ENCODE peak calls at places on chromosomes 5 and 9, in six cellular contexts. F is OCI-LY7; R is right atrium auricular region; M is CD8-positive, alpha-beta T cell; Z is PC-9; H is naive thymus-derived CD4-positive, alpha-beta T cell. C is an unnamed sample. For H3K4me1 and H3K36me3, the result is how much of the 10 kb centered on the place peaks cover.

GRCh38 chr5:10283927-10284635 is 23.6 kb downstream of the CMBL start:
- DNase-seq in Z (peak), F (peak), H (peak), R (peak), M (peak), C (peak)

GRCh38 chr9:13267743-13268142 is 11.7 kb downstream of the MPDZ start:
- DNase-seq in Z (peak), R (no peak), M (no peak), H (no peak), F (no peak), C (no peak)

GRCh38 chr5:43469671-43470396 is 13.8 kb downstream of the TMEM267 start:
- DNase-seq in M (no peak), F (no peak), Z (no peak), H (no peak), R (no peak), C (no peak)

GRCh38 chr5:13985736-13986418 is 41.4 kb upstream of the DNAH5 start:
- DNase-seq in Z (peak), H (no peak), F (no peak), M (no peak), R (peak), C (no peak)

GRCh38 chr9:94909250-94909894 is 182.9 kb downstream of the AOPEP start:
- DNase-seq in R (peak), M (no peak), F (no peak), Z (peak), H (no peak), C (no peak)

GRCh38 chr5:135027699-135028615 is 6.1 kb downstream of the PITX1 start:
- DNase-seq in H (no peak), R (no peak), M (no peak), F (no peak), Z (no peak), C (no peak)

GRCh38 chr5:127957701-127958190 is 125.8 kb upstream of the SLC12A2 start:
- DNase-seq in M (no peak), Z (no peak), H (no peak), F (no peak), R (no peak), C (no peak)

GRCh38 chr5:135887881-135888614 is 7.6 kb downstream of the IL9 start:
- DNase-seq in H (no peak), F (no peak), Z (no peak), M (no peak), R (no peak), C (no peak)

GRCh38 chr9:136140046-136140445 is 21.4 kb upstream of the TMEM250 start:
- DNase-seq in H (no peak), Z (no peak), M (no peak), R (no peak), F (no peak), C (no peak)

GRCh38 chr5:36664762-36665161 is 58.4 kb downstream of the SLC1A3 start:
- DNase-seq in Z (peak), H (no peak), F (no peak), M (no peak), R (no peak), C (no peak)

GRCh38 chr9:3732077-3733038 is 206.6 kb upstream of the RFX3 start:
- DNase-seq in H (no peak), Z (peak), F (peak), R (peak), M (no peak), C (peak)

GRCh38 chr5:17852701-17853100 is 218.4 kb downstream of the TAF11L14 start:
- DNase-seq in M (no peak), H (no peak), R (no peak), Z (no peak), F (no peak), C (no peak)

GRCh38 chr5:87746891-87747366 is 334.2 kb upstream of the CCNH start:
- DNase-seq in H (no peak), M (no peak), R (no peak), F (no peak), Z (no peak), C (no peak)

GRCh38 chr5:173472164-173472563 is 143.9 kb upstream of the STC2 start:
- DNase-seq in R (peak), F (no peak), M (no peak), Z (peak), H (no peak), C (no peak)

GRCh38 chr5:159331099-159331973 is 1.0 kb upstream of the IL12B start:
- DNase-seq in H (peak), R (peak), M (peak), Z (no peak), F (peak), C (peak)

GRCh38 chr9:7008411-7008810 is 250.6 kb downstream of the KDM4C start:
- DNase-seq in M (no peak), F (no peak), H (no peak), Z (no peak), R (no peak), C (no peak)
- H3K4me1 ChIP-seq in M (under half), F (under half), H (under half), Z (under half), R (under half), C (under half)

DNA sequence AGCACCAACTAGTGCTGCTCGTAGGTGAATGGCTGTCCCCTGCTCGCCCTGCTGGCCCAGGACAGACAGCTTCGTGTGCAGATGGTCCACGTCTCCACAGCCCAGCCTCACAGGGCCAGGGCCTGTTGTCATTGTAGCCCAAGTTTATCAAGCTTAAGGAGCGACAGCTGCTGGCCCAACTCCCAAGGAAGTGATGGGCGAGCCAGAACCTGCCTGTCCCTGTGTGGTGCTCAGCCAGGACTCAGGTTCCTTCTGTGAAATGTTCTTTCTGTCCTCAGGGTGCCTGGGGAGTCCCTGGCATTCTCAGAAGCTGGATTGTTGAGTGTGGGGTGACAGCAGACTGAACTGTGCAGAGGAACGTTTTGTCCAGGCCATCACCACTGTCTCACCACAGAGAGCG is 16.4 kb downstream of the TRIP13 start:
- DNase-seq in H (no peak), Z (no peak), F (no peak), R (no peak), M (no peak), C (no peak)
- H3K36me3 ChIP-seq in H (under half), Z (under half), F (half or more), R (under half), M (under half), C (under half)

DNA sequence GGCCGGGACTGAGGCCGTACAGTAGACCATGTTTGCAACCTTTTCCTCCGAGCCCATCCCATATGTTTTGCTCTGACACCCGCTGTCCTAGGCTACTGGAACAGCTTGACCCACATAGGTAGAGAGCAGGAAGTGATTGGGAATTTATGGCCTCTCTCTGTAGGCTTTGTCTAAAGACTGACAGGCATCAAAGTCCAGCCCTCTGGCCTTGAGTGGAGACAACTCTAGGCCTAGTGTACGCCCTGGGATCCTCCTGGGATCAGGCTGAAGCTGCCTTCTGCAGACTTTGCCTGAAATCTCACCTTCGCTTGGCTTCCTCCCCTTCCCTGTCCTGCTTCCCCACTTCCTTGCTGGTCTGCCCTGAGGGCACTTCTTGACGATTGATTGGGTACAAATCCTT is 13.6 kb upstream of the AKNA start:
- DNase-seq in H (no peak), Z (no peak), F (no peak), R (no peak), M (no peak), C (no peak)
- H3K27ac ChIP-seq in H (no peak), Z (no peak), F (no peak), R (no peak), M (no peak), C (no peak)

DNA sequence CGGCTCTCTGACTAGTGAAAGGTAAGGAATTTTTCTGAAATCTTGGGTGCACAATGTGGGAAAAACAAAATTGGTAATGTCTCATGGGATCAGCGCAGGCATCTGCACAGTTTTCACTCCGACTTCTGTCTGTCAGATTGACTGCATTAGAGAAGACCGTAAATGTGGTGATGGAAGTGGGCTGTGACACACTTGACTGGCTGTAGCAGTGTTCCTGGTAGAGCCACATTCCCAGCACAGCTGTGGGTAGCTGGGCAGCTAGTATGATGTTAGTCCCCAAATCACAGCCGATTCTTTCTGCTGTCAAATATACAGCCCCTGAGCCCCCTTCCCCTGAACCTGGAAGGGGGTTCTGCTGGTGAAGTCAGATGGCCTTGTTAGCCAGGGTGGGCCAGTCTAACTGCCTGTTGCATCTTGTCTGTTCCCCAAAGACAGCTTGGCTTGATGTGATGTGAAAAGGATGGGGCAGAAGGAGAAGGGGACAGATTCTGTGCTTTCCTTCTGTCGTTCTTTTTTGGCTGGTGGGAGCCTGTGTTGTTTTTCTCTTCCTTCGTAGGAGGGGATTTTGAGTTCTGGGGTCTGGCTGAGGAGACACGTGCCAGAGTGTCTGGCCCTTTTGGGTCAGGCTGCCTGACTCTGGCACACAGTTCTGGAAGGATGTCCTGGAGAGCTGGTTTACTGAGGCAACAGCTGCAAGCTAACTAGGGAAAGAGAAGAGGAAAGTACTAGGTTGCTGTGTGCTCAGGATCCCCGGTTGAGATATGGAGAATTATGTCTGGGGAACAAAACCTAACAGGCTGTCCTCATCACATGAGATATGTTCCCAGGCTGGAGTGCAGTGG is 66.4 kb upstream of the SPRY4 start:
- DNase-seq in F (no peak), H (no peak), R (no peak), M (no peak), Z (no peak), C (no peak)
- H3K4me1 ChIP-seq in F (under half), H (under half), R (under half), M (under half), Z (half or more), C (under half)

DNA sequence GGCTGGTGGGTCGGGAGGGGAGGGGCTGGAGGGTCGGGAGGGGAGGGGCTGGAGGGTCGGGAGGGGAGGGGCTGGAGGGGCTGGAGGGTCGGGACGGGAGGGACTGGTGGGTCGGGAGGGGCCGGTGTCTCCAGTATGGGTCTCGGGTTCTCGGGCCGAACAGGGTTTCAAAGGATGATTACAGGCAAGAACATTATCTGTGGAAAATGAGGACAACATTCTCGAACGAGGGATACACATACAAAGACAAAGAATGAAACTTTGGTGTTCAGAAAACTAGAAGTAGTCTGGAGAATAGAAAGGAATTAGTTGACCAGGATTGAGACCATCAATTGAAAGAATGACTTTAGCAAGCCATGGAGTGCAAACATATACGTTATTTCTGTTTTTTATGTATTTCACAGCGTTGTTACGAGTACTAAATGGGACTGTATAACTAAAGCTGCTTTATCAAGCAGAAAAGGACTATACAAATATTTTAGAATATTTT is 360 bp upstream of the ZCCHC10 start:
- DNase-seq in M (no peak), R (no peak), Z (no peak), F (no peak), H (no peak), C (no peak)
- H3K36me3 ChIP-seq in M (under half), R (under half), Z (under half), F (under half), H (under half), C (under half)

GRCh38 chr9:73153793-73154227 is 2.1 kb downstream of the ANXA1 start:
- DNase-seq in H (no peak), R (no peak), F (no peak), M (no peak), Z (peak), C (no peak)
- H3K27ac ChIP-seq in H (peak), R (peak), F (no peak), M (peak), Z (no peak), C (peak)

C was measured in CD4-positive, CD25-positive, alpha-beta regulatory T cell.